ENCODE peak calls at places on chromosome 15, in ten cellular contexts. Q is T-helper 9 cell, T is foreskin fibroblast, D is head of caudate nucleus, W is HuH-7, E is renal cortical epithelial cell, S is bronchial epithelial cell, Z is breast epithelium, K is NCI-H748 treated with DMSO at 0.1 percent for 48 hours, V is T-helper 17 cell. M is an unnamed sample.

GRCh38 chr15:35519536-35520149 is 26.3 kb downstream of the DPH6 start:
- DNase-seq in V (no peak), W (no peak), D (no peak), S (peak), E (peak), T (peak), K (peak), Z (no peak), Q (no peak), M (no peak)

GRCh38 chr15:100241572-100242479 is 99.9 kb downstream of the ADAMTS17 start:
- DNase-seq in W (peak), Z (no peak), E (peak), S (peak), T (no peak), Q (no peak), V (no peak), K (no peak), D (peak), M (no peak)

GRCh38 chr15:44075535-44075934 is 119.5 kb downstream of the FRMD5 start:
- DNase-seq in E (no peak), D (no peak), Z (no peak), Q (no peak), S (peak), V (no peak), T (no peak), K (no peak), W (no peak), M (no peak)

GRCh38 chr15:31463521-31464102 is 137.0 kb downstream of the KLF13 start:
- DNase-seq in Q (no peak), T (no peak), Z (no peak), V (no peak), K (no peak), E (no peak), S (no peak), D (no peak), W (no peak), M (no peak)

GRCh38 chr15:50881121-50882048 is 27.1 kb upstream of the AP4E1 start:
- DNase-seq in W (no peak), T (no peak), K (no peak), Z (no peak), E (peak), V (no peak), S (peak), Q (no peak), D (no peak), M (no peak)

GRCh38 chr15:69666441-69666882 is 213.8 kb downstream of the RPLP1 start:
- DNase-seq in W (no peak), S (no peak), K (no peak), Z (no peak), Q (no peak), D (no peak), T (no peak), V (no peak), E (no peak), M (no peak)

GRCh38 chr15:88995449-88995848 is 82.3 kb upstream of the MFGE8 start:
- DNase-seq in W (peak), T (no peak), Z (no peak), E (peak), K (no peak), V (no peak), S (no peak), Q (no peak), D (no peak), M (no peak)

GRCh38 chr15:99961011-99961441 is 227.8 kb upstream of the LYSMD4 start:
- DNase-seq in K (no peak), Q (no peak), W (peak), T (no peak), Z (no peak), D (no peak), V (no peak), E (peak), S (peak), M (peak)

GRCh38 chr15:101684384-101684783 is 32.2 kb upstream of the TM2D3 start:
- DNase-seq in V (no peak), E (peak), Z (no peak), Q (no peak), W (no peak), K (no peak), D (no peak), S (peak), T (peak), M (no peak)

GRCh38 chr15:77144492-77145070 is 73.7 kb upstream of the TSPAN3 start:
- DNase-seq in S (peak), D (no peak), Q (no peak), W (no peak), V (no peak), E (peak), K (no peak), T (peak), Z (no peak), M (no peak)

M was measured in mesothelial cell of epicardium.